ENCODE peak calls at places on chromosomes 3 and 15, in five cellular contexts. D, N, E, B and G are unnamed samples.

GRCh38 chr15:42137461-42138261 is 18.8 kb downstream of the PLA2G4F start:
- DNase-seq in D (peak; percentile 39), N (peak; percentile 47), E (peak; percentile 30), B (peak; percentile 61), G (peak; percentile 54)

GRCh38 chr15:61759639-61760038 is 300.6 kb downstream of the VPS13C start:
- DNase-seq in D (no peak), N (no peak), E (no peak), B (no peak), G (no peak)

GRCh38 chr3:33886015-33886414 is 87.6 kb downstream of the PDCD6IP start:
- DNase-seq in D (no peak), N (no peak), E (no peak), B (no peak), G (no peak)

GRCh38 chr3:178705925-178706324 is 169.7 kb downstream of the KCNMB2 start:
- DNase-seq in D (no peak), N (no peak), E (no peak), B (no peak), G (no peak)

GRCh38 chr15:92751528-92751927 is 96.0 kb upstream of the FAM174B start:
- DNase-seq in D (no peak), N (no peak), E (no peak), B (no peak), G (no peak)

GRCh38 chr3:196641278-196642058 is 2.0 kb downstream of the NRROS start:
- DNase-seq in D (no peak), N (peak; percentile 63), E (no peak), B (no peak), G (no peak)

GRCh38 chr3:195176776-195177175 is 94.2 kb downstream of the XXYLT1 start:
- DNase-seq in D (no peak), N (no peak), E (no peak), B (no peak), G (peak; percentile 39)

GRCh38 chr3:130759692-130760338 is 13.2 kb upstream of the PIK3R4 start:
- DNase-seq in D (peak; percentile 56), N (peak; percentile 62), E (peak; percentile 54), B (peak; percentile 66), G (peak; percentile 79)

GRCh38 chr15:52679232-52680040 is at the start of gene ATOSA:
- DNase-seq in D (peak; percentile 77), N (peak; percentile 94), E (peak; percentile 95), B (peak; percentile 91), G (peak; percentile 95)